ENCODE peak calls at places on chromosomes 12 and 14, in five cellular contexts. L, A, E, D and F are unnamed samples.

GRCh38 chr12:65824314-65824563 is at the start of gene HMGA2:
- DNase-seq in L (peak), A (peak), E (no peak), D (no peak), F (peak)

GRCh38 chr12:52055781-52056711 is 4.8 kb downstream of the NR4A1 start:
- DNase-seq in L (no peak), A (no peak), E (peak), D (no peak), F (no peak)

GRCh38 chr12:5720405-5721045 is 224.5 kb downstream of the ANO2 start:
- DNase-seq in L (no peak), A (no peak), E (no peak), D (no peak), F (no peak)

GRCh38 chr12:90301734-90302133 is 593.1 kb upstream of the ATP2B1 start:
- DNase-seq in L (no peak), A (no peak), E (no peak), D (no peak), F (no peak)

GRCh38 chr12:66438601-66439000 is 136.3 kb downstream of the HELB start:
- DNase-seq in L (no peak), A (no peak), E (no peak), D (no peak), F (peak)

GRCh38 chr12:8770499-8770898 is 51.9 kb upstream of the A2ML1 start:
- DNase-seq in L (no peak), A (no peak), E (no peak), D (no peak), F (no peak)

GRCh38 chr14:71588028-71588427 is 344.2 kb upstream of the RGS6 start:
- DNase-seq in L (no peak), A (no peak), E (no peak), D (no peak), F (peak)

GRCh38 chr14:65185859-65186258 is 83.5 kb upstream of the MAX start:
- DNase-seq in L (no peak), A (no peak), E (no peak), D (no peak), F (peak)

GRCh38 chr12:114392909-114393308 is 13.0 kb downstream of the TBX5 start:
- DNase-seq in L (no peak), A (no peak), E (no peak), D (no peak), F (no peak)

GRCh38 chr12:46260153-46260912 is 8.5 kb downstream of the SLC38A1 start:
- DNase-seq in L (no peak), A (no peak), E (no peak), D (no peak), F (no peak)

GRCh38 chr14:43438056-43438455 is 1069.0 kb downstream of the FSCB start:
- DNase-seq in L (no peak), A (no peak), E (no peak), D (no peak), F (no peak)